ENCODE peak calls at places on chromosomes 3 and 15, in four cellular contexts. Z is sigmoid colon, S is psoas muscle, N is PC-9. B is an unnamed sample.
A peak's percentile ranks its signal among the peaks of the same experiment; 100 is the strongest.

GRCh38 chr15:84645997-84646396 is 8.1 kb downstream of the WDR73 start:
- DNase-seq in Z (no peak), S (no peak), N (no peak), B (no peak)

GRCh38 chr15:43132830-43133428 is 457 bp upstream of the TMEM62 start:
- DNase-seq in Z (no peak), S (no peak), N (no peak), B (no peak)

GRCh38 chr3:5479229-5479799 is 291.8 kb downstream of the EDEM1 start:
- DNase-seq in Z (no peak), S (no peak), N (no peak), B (no peak)

GRCh38 chr15:47432831-47433230 is 284.5 kb upstream of the SEMA6D start:
- DNase-seq in Z (no peak), S (no peak), N (no peak), B (no peak)

GRCh38 chr3:66998899-66999235 is 760 bp downstream of the KBTBD8 start:
- DNase-seq in Z (no peak), S (no peak), N (no peak), B (no peak)

GRCh38 chr15:92818658-92819311 is 81.3 kb upstream of the CHD2 start:
- DNase-seq in Z (no peak), S (no peak), N (no peak), B (no peak)

GRCh38 chr15:81002254-81003022 is 1.7 kb downstream of the TLNRD1 start:
- DNase-seq in Z (no peak), S (peak; percentile 59), N (no peak), B (peak; percentile 36)

GRCh38 chr3:50502584-50503423 is 630 bp downstream of the CACNA2D2 start:
- DNase-seq in Z (no peak), S (no peak), N (no peak), B (no peak)

GRCh38 chr3:149621218-149622005 is 36.4 kb downstream of the WWTR1 start:
- DNase-seq in Z (no peak), S (no peak), N (no peak), B (no peak)

GRCh38 chr3:183018416-183019192 is 38.3 kb upstream of the DCUN1D1 start:
- DNase-seq in Z (no peak), S (no peak), N (no peak), B (no peak)

GRCh38 chr3:153768559-153769469 is 352.4 kb upstream of the ARHGEF26 start:
- DNase-seq in Z (peak; percentile 60), S (no peak), N (peak; percentile 50), B (no peak)

GRCh38 chr3:113243071-113243470 is 31.7 kb downstream of the BOC start:
- DNase-seq in Z (no peak), S (no peak), N (no peak), B (no peak)

GRCh38 chr3:9503283-9503682 is 50.3 kb downstream of the LHFPL4 start:
- DNase-seq in Z (peak; percentile 75), S (peak; percentile 62), N (peak; percentile 46), B (no peak)

GRCh38 chr3:164851905-164852304 is 226.4 kb downstream of the SI start:
- DNase-seq in Z (no peak), S (no peak), N (no peak), B (no peak)

GRCh38 chr3:150149651-150150051 is 179.0 kb upstream of the PFN2 start:
- DNase-seq in Z (no peak), S (peak; percentile 71), N (peak; percentile 87), B (no peak)

GRCh38 chr3:16258177-16258576 is 6.6 kb downstream of the DPH3 start:
- DNase-seq in Z (no peak), S (no peak), N (no peak), B (no peak)

GRCh38 chr15:99706557-99707303 is 26.5 kb downstream of the LYSMD4 start:
- DNase-seq in Z (no peak), S (no peak), N (no peak), B (no peak)

GRCh38 chr3:48897401-48898376 is 993 bp downstream of the SLC25A20 start:
- DNase-seq in Z (no peak), S (no peak), N (peak; percentile 75), B (peak; percentile 48)

GRCh38 chr3:38473229-38473628 is 19.5 kb downstream of the ACVR2B start:
- DNase-seq in Z (no peak), S (no peak), N (no peak), B (no peak)

GRCh38 chr15:101807345-101807945 is 4.1 kb downstream of the OR4F6 start:
- DNase-seq in Z (no peak), S (no peak), N (no peak), B (no peak)

GRCh38 chr3:148466143-148466542 is 231.6 kb upstream of the AGTR1 start:
- DNase-seq in Z (no peak), S (no peak), N (no peak), B (no peak)

GRCh38 chr3:13588971-13589370 is 40.0 kb downstream of the FBLN2 start:
- DNase-seq in Z (peak; percentile 14), S (no peak), N (no peak), B (no peak)

GRCh38 chr3:185983495-185984141 is 45.8 kb upstream of the TRA2B start:
- DNase-seq in Z (peak; percentile 83), S (peak; percentile 60), N (peak; percentile 62), B (peak; percentile 50)

GRCh38 chr3:136018876-136019275 is 53.3 kb downstream of the PPP2R3A start:
- DNase-seq in Z (no peak), S (no peak), N (no peak), B (no peak)

GRCh38 chr3:196987022-196987421 is 18.4 kb upstream of the PIGZ start:
- DNase-seq in Z (no peak), S (no peak), N (no peak), B (peak; percentile 19)

GRCh38 chr3:97712919-97713318 is 51.6 kb upstream of the ARL6 start:
- DNase-seq in Z (no peak), S (no peak), N (no peak), B (no peak)

GRCh38 chr3:13335062-13335461 is 85.1 kb downstream of the NUP210 start:
- DNase-seq in Z (no peak), S (no peak), N (no peak), B (no peak)

DNA sequence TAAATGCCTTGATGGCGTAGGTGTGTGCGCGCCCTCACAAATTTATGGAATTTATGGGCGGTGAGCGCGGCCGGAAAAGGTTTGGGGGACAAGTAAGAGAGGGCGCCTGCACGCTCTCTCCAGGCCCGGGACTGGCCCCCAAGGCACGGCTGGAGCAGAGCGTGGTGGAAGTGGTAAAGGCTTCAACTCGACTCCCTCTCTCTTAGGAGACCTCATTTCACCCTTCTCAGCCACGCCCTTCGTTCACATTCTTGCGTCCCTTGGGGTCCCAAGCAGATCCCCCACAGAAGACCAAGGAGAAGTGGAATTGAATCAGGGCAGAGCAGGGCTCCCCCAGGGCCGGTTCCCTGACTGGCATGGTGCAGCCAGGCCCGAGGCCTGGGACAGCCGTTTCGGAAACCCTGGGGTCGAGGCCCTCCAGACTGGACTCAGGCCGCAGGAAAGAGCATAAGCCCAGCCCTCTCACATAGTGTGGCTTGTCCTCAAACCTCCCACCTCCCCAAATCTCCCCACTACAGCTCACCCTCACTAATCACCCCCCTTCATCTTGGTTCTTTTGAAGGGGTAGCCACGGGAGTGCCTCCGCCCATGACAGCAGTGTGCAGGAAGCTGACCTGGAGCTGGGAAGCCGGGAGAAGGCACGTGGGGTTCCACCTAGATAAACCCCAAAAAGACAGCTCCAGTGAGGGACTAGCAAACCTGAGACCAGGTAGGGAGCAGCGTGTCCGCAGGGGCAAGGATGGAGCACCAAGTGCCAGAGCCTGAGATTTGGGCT is 75.6 kb upstream of the POLG start:
- DNase-seq in Z (no peak), S (no peak), N (no peak), B (no peak)
- H3K27me3 ChIP-seq in Z (peaks cover 95% of the 10 kb centered on the region), S (no peaks in the 10 kb centered on the region), N (peaks cover 57% of the 10 kb centered on the region), B (no peaks in the 10 kb centered on the region)

DNA sequence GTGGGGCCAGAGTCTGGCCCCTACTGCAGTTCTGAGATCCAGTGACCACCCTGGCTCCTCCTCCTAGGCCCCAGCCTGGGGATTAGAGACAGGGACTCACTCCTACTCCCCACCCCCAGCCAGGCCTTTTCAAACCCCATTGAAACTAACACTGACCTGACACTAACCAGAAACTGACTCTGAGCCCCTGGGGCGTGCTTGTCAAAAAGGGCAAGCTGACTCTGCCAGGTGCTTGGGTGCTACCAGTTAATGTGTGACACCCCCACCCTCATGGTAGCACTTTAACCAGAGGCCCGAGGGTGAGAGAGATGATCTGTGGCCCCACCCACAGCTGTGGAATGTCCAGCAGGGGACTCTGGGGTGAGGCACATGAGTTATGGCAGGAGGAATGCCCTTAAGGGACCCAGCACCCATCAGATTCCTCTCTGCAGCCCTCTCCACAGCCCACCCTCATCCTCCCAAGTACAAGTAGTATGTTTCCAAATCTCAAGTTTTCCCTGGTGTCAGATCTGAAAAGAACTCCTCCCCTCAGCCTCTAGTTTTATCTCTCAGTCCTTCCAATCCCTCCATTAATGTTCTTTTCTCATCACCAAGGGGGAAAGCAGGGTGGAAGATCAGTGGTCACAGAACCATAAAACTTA is 1.4 kb downstream of the PTH1R start:
- DNase-seq in Z (no peak), S (no peak), N (peak; percentile 59), B (no peak)
- H3K27me3 ChIP-seq in Z (peaks cover 21% of the 10 kb centered on the region), S (no peaks in the 10 kb centered on the region), N (peaks cover 20% of the 10 kb centered on the region), B (no peaks in the 10 kb centered on the region)

GRCh38 chr3:71061037-71061436 is 522.5 kb downstream of the FOXP1 start:
- DNase-seq in Z (no peak), S (no peak), N (no peak), B (no peak)
- H3K27me3 ChIP-seq in Z (no peaks in the 10 kb centered on the region), S (no peaks in the 10 kb centered on the region), N (no peaks in the 10 kb centered on the region), B (no peaks in the 10 kb centered on the region)

DNA sequence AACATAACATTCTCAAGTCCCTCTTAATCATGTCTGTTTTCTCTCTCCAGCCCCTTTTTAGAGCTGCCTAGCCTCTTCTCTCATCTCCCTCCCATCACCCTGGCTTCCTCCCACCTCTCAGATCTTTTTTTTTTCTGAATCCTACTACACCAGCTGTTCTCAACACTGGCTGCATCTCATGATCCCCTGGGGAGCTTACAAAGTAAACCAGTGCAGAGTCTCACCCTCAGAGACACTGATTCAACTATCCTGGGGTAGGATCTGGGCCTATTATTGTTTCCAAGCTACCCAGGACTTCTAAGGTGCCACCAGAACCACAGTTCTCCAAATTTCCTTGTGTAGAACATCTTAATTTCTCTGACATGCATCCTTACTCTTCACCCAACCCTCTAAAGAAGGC is 50.3 kb upstream of the ACAN start:
- DNase-seq in Z (no peak), S (no peak), N (no peak), B (no peak)
- H3K27me3 ChIP-seq in Z (no peaks in the 10 kb centered on the region), S (no peaks in the 10 kb centered on the region), N (peaks cover 64% of the 10 kb centered on the region), B (no peaks in the 10 kb centered on the region)

GRCh38 chr15:45378149-45378912 is at the start of gene GATM:
- DNase-seq in Z (peak; percentile 94), S (peak; percentile 91), N (peak; percentile 58), B (peak; percentile 89)
- H3K27me3 ChIP-seq in Z (no peaks in the 10 kb centered on the region), S (no peaks in the 10 kb centered on the region), N (no peaks in the 10 kb centered on the region), B (no peaks in the 10 kb centered on the region)

DNA sequence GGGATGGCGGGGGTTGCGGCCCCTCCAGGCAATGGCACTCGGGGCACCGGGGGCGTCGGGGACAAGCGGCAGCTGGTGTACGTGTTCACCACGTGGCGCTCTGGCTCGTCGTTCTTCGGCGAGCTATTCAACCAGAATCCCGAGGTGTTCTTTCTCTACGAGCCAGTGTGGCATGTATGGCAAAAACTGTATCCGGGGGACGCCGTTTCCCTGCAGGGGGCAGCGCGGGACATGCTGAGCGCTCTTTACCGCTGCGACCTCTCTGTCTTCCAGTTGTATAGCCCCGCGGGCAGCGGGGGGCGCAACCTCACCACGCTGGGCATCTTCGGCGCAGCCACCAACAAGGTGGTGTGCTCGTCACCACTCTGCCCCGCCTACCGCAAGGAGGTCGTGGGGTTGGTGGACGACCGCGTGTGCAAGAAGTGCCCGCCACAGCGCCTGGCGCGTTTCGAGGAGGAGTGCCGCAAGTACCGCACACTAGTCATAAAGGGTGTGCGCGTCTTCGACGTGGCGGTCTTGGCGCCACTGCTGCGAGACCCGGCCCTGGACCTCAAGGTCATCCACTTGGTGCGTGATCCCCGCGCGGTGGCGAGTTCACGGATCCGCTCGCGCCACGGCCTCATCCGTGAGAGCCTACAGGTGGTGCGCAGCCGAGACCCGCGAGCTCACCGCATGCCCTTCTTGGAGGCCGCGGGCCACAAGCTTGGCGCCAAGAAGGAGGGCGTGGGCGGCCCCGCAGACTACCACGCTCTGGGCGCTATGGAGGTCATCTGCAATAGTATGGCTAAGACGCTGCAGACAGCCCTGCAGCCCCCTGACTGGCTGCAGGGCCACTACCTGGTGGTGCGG is 1.9 kb downstream of the CHST2 start:
- DNase-seq in Z (no peak), S (peak; percentile 69), N (no peak), B (peak; percentile 51)
- H3K27me3 ChIP-seq in Z (peaks cover 25% of the 10 kb centered on the region), S (no peaks in the 10 kb centered on the region), N (no peaks in the 10 kb centered on the region), B (no peaks in the 10 kb centered on the region)